ENCODE peak calls at places on chromosomes 13 and 19, in four cellular contexts. One of them, this sample, is unnamed.

GRCh38 chr13:36834299-36834698 is 15.3 kb downstream of the RFXAP start:
- DNase-seq in IMR-90: peak
- DNase-seq in mesendoderm: no peak
- DNase-seq in H1: no peak
- DNase-seq in this sample: no peak

GRCh38 chr19:47315125-47315821 is 5.6 kb downstream of the C5AR1 start:
- DNase-seq in IMR-90: peak
- DNase-seq in mesendoderm: peak
- DNase-seq in H1: no peak
- DNase-seq in this sample: peak

GRCh38 chr19:46303702-46304397 is 7.0 kb downstream of the HIF3A start:
- DNase-seq in IMR-90: no peak
- DNase-seq in mesendoderm: peak
- DNase-seq in H1: peak
- DNase-seq in this sample: peak

GRCh38 chr19:46678110-46678732 is 17.2 kb upstream of the DACT3 start:
- DNase-seq in IMR-90: no peak
- DNase-seq in mesendoderm: peak
- DNase-seq in H1: no peak
- DNase-seq in this sample: peak

GRCh38 chr19:45424191-45425058 is 708 bp upstream of the ERCC1 start:
- DNase-seq in IMR-90: peak
- DNase-seq in mesendoderm: peak
- DNase-seq in H1: no peak
- DNase-seq in this sample: peak

GRCh38 chr13:98693756-98694155 is 58.7 kb downstream of the SLC15A1 start:
- DNase-seq in IMR-90: no peak
- DNase-seq in mesendoderm: peak
- DNase-seq in H1: no peak
- DNase-seq in this sample: no peak

GRCh38 chr13:33236021-33236420 is 49.5 kb downstream of the STARD13 start:
- DNase-seq in IMR-90: peak
- DNase-seq in mesendoderm: no peak
- DNase-seq in H1: no peak
- DNase-seq in this sample: no peak

GRCh38 chr13:93017493-93018112 is 209.0 kb upstream of the GPC6 start:
- DNase-seq in IMR-90: no peak
- DNase-seq in mesendoderm: no peak
- DNase-seq in H1: no peak
- DNase-seq in this sample: no peak

GRCh38 chr19:5293607-5294089 is 47.0 kb downstream of the PTPRS start:
- DNase-seq in IMR-90: peak
- DNase-seq in mesendoderm: peak
- DNase-seq in H1: no peak
- DNase-seq in this sample: peak

GRCh38 chr13:23468811-23469210 is 35.3 kb upstream of the SACS start:
- DNase-seq in IMR-90: no peak
- DNase-seq in mesendoderm: peak
- DNase-seq in H1: no peak
- DNase-seq in this sample: no peak

GRCh38 chr19:4051175-4052101 is 15.3 kb downstream of the ZBTB7A start:
- DNase-seq in IMR-90: peak
- DNase-seq in mesendoderm: no peak
- DNase-seq in H1: no peak
- DNase-seq in this sample: no peak
- H3K56ac ChIP-seq in IMR-90: no peak
- H3K56ac ChIP-seq in mesendoderm: no peak
- H3K56ac ChIP-seq in H1: no peak
- H3K56ac ChIP-seq in this sample: no peak

DNA sequence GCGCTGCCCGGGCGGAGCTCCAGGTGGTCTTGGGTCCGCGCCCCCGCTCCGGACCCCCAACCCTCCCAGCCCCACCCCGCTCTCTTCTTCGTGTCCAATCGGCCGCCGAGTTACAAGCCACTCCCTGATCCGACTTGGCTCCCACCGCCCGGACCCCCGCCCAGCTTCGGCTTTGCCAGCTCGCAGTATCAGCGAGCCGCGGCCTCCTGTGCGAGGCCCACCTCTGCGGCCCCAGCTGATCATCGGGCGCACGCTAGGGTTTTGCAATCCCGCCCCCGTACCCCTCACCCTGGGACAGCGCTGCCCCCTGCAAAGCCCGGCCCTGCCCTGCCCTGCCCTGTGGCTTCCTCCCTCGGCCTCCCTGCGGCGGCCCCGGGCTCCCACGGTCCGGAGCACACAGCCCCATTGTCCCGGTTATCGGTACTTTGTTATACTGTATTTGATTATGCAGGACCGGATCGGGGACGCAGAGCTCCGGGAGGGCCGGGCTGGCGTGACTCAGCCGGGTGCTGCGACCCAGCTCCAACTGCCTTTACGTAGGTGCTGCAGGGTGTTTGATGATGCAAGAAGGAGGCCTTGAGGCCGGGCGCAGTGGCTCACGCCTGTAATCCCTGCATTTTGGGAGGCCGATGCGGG is 597 bp upstream of the LPAR2 start:
- DNase-seq in IMR-90: peak
- DNase-seq in mesendoderm: peak
- DNase-seq in H1: peak
- DNase-seq in this sample: peak
- H3K56ac ChIP-seq in IMR-90: no peak
- H3K56ac ChIP-seq in mesendoderm: peak
- H3K56ac ChIP-seq in H1: peak
- H3K56ac ChIP-seq in this sample: no peak

GRCh38 chr13:95083758-95084157 is 217.5 kb downstream of the ABCC4 start:
- DNase-seq in IMR-90: peak
- DNase-seq in mesendoderm: no peak
- DNase-seq in H1: no peak
- DNase-seq in this sample: no peak

GRCh38 chr13:95091755-95092154 is 209.5 kb downstream of the ABCC4 start:
- DNase-seq in IMR-90: no peak
- DNase-seq in mesendoderm: no peak
- DNase-seq in H1: no peak
- DNase-seq in this sample: no peak

GRCh38 chr13:95087746-95088305 is 213.4 kb downstream of the ABCC4 start:
- DNase-seq in IMR-90: peak
- DNase-seq in mesendoderm: no peak
- DNase-seq in H1: no peak
- DNase-seq in this sample: no peak
- H3K56ac ChIP-seq in IMR-90: no peak
- H3K56ac ChIP-seq in mesendoderm: no peak
- H3K56ac ChIP-seq in H1: no peak
- H3K56ac ChIP-seq in this sample: no peak

GRCh38 chr19:55615553-55616394 is 8.6 kb downstream of the ZNF784 start:
- DNase-seq in IMR-90: no peak
- DNase-seq in mesendoderm: no peak
- DNase-seq in H1: no peak
- DNase-seq in this sample: no peak

GRCh38 chr19:55616395-55616875 is 7.9 kb downstream of the ZNF784 start:
- DNase-seq in IMR-90: no peak
- DNase-seq in mesendoderm: no peak
- DNase-seq in H1: no peak
- DNase-seq in this sample: no peak

GRCh38 chr19:55613930-55614710 is 8.7 kb downstream of the ZNF865 start:
- DNase-seq in IMR-90: no peak
- DNase-seq in mesendoderm: no peak
- DNase-seq in H1: no peak
- DNase-seq in this sample: no peak

GRCh38 chr19:55613396-55613795 is 7.9 kb downstream of the ZNF865 start:
- DNase-seq in IMR-90: no peak
- DNase-seq in mesendoderm: no peak
- DNase-seq in H1: no peak
- DNase-seq in this sample: no peak

GRCh38 chr19:55614711-55615552 is 9.4 kb downstream of the ZNF784 start:
- DNase-seq in IMR-90: no peak
- DNase-seq in mesendoderm: no peak
- DNase-seq in H1: no peak
- DNase-seq in this sample: no peak
- H3K56ac ChIP-seq in IMR-90: no peak
- H3K56ac ChIP-seq in mesendoderm: no peak
- H3K56ac ChIP-seq in H1: no peak
- H3K56ac ChIP-seq in this sample: no peak

GRCh38 chr19:32530773-32531172 is 50.2 kb upstream of the PDCD5 start:
- DNase-seq in IMR-90: no peak
- DNase-seq in mesendoderm: no peak
- DNase-seq in H1: no peak
- DNase-seq in this sample: no peak
- H3K56ac ChIP-seq in IMR-90: no peak
- H3K56ac ChIP-seq in mesendoderm: no peak
- H3K56ac ChIP-seq in H1: no peak
- H3K56ac ChIP-seq in this sample: no peak

DNA sequence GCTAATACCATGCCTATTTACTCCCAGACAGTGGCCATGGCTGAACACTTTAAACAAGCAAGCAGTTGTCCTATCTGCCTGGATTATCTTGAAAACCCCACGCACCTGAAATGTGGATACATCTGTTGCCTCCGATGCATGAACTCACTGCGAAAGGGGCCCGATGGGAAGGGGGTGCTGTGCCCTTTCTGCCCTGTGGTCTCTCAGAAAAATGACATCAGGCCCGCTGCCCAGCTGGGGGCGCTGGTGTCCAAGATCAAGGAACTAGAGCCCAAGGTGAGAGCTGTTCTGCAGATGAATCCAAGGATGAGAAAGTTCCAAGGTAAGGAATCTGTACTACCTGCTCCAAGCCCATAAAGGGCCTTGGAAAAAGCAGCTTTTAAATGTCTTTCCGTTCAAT is 8.6 kb downstream of the RFPL4AL1 start:
- DNase-seq in IMR-90: no peak
- DNase-seq in mesendoderm: no peak
- DNase-seq in H1: no peak
- DNase-seq in this sample: no peak
- H3K56ac ChIP-seq in IMR-90: no peak
- H3K56ac ChIP-seq in mesendoderm: no peak
- H3K56ac ChIP-seq in H1: no peak
- H3K56ac ChIP-seq in this sample: no peak

GRCh38 chr19:23917856-23918255 is 3.2 kb downstream of the ZNF726 start:
- DNase-seq in IMR-90: no peak
- DNase-seq in mesendoderm: peak
- DNase-seq in H1: no peak
- DNase-seq in this sample: no peak
- H3K56ac ChIP-seq in IMR-90: no peak
- H3K56ac ChIP-seq in mesendoderm: no peak
- H3K56ac ChIP-seq in H1: no peak
- H3K56ac ChIP-seq in this sample: no peak

GRCh38 chr13:113058988-113059850 is 46.4 kb upstream of the F7 start:
- DNase-seq in IMR-90: no peak
- DNase-seq in mesendoderm: no peak
- DNase-seq in H1: no peak
- DNase-seq in this sample: no peak
- H3K56ac ChIP-seq in IMR-90: no peak
- H3K56ac ChIP-seq in mesendoderm: no peak
- H3K56ac ChIP-seq in H1: no peak
- H3K56ac ChIP-seq in this sample: no peak

GRCh38 chr13:110150384-110151091 is 156.4 kb downstream of the COL4A1 start:
- DNase-seq in IMR-90: peak
- DNase-seq in mesendoderm: no peak
- DNase-seq in H1: no peak
- DNase-seq in this sample: no peak
- H3K56ac ChIP-seq in IMR-90: no peak
- H3K56ac ChIP-seq in mesendoderm: no peak
- H3K56ac ChIP-seq in H1: no peak
- H3K56ac ChIP-seq in this sample: no peak

DNA sequence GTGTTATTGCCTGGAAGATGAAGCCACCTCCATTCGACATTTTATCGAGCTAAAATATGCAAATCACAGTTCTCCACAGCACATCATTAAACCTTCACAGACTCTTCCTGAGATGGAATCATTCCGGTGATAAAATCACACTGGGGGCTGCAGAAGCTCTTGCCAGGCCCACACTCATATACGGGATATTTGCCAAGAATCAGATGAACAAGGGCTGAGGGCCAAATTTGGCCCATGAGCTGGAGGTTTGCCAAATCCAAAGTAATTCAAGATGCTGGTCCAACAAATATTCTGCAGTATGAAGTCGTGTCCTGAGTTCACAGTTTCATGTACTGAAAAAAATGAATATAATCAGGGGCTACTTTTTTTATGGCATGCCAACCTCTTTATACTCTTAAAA is 16.6 kb upstream of the RXFP2 start:
- DNase-seq in IMR-90: no peak
- DNase-seq in mesendoderm: no peak
- DNase-seq in H1: no peak
- DNase-seq in this sample: no peak
- H3K56ac ChIP-seq in IMR-90: no peak
- H3K56ac ChIP-seq in mesendoderm: no peak
- H3K56ac ChIP-seq in H1: no peak
- H3K56ac ChIP-seq in this sample: no peak

This sample was measured in H9.